ENCODE peak calls at places on chromosome 3, in nine cellular contexts. One of them, this sample, is unnamed.

GRCh38 chr3:38349684-38350359 is 3.2 kb downstream of the XYLB start:
- DNase-seq in heart left ventricle: no peak
- DNase-seq in small intestine: no peak
- DNase-seq in coronary artery: no peak
- DNase-seq in aorta: peak
- DNase-seq in A549: no peak
- DNase-seq in GM23338: no peak
- DNase-seq in endothelial cell of umbilical vein: no peak
- DNase-seq in effector memory CD4-positive, alpha-beta T cell: no peak
- DNase-seq in this sample: peak

GRCh38 chr3:130386604-130387263 is 41.3 kb downstream of the COL6A5 start:
- DNase-seq in GM23338: no peak
- DNase-seq in aorta: no peak
- DNase-seq in A549: no peak
- DNase-seq in endothelial cell of umbilical vein: peak
- DNase-seq in small intestine: no peak
- DNase-seq in effector memory CD4-positive, alpha-beta T cell: no peak
- DNase-seq in heart left ventricle: no peak
- DNase-seq in coronary artery: no peak
- DNase-seq in this sample: peak

GRCh38 chr3:194871864-194872668 is 186.4 kb downstream of the FAM43A start:
- DNase-seq in heart left ventricle: no peak
- DNase-seq in aorta: peak
- DNase-seq in small intestine: peak
- DNase-seq in coronary artery: no peak
- DNase-seq in endothelial cell of umbilical vein: no peak
- DNase-seq in A549: no peak
- DNase-seq in effector memory CD4-positive, alpha-beta T cell: no peak
- DNase-seq in GM23338: no peak
- DNase-seq in this sample: peak

GRCh38 chr3:131329774-131330173 is 51.8 kb upstream of the NUDT16 start:
- DNase-seq in A549: no peak
- DNase-seq in endothelial cell of umbilical vein: no peak
- DNase-seq in small intestine: peak
- DNase-seq in heart left ventricle: no peak
- DNase-seq in effector memory CD4-positive, alpha-beta T cell: no peak
- DNase-seq in aorta: no peak
- DNase-seq in GM23338: no peak
- DNase-seq in coronary artery: no peak
- DNase-seq in this sample: no peak

GRCh38 chr3:16056210-16056607 is 118.3 kb upstream of the GALNT15 start:
- DNase-seq in heart left ventricle: no peak
- DNase-seq in A549: no peak
- DNase-seq in GM23338: no peak
- DNase-seq in coronary artery: no peak
- DNase-seq in aorta: no peak
- DNase-seq in effector memory CD4-positive, alpha-beta T cell: no peak
- DNase-seq in small intestine: peak
- DNase-seq in endothelial cell of umbilical vein: peak
- DNase-seq in this sample: peak

GRCh38 chr3:99172736-99173657 is 271.5 kb upstream of the DCBLD2 start:
- DNase-seq in coronary artery: no peak
- DNase-seq in aorta: peak
- DNase-seq in effector memory CD4-positive, alpha-beta T cell: no peak
- DNase-seq in A549: peak
- DNase-seq in GM23338: peak
- DNase-seq in small intestine: peak
- DNase-seq in heart left ventricle: no peak
- DNase-seq in endothelial cell of umbilical vein: peak
- DNase-seq in this sample: peak

GRCh38 chr3:42500091-42500490 is 2.4 kb upstream of the VIPR1 start:
- DNase-seq in A549: no peak
- DNase-seq in small intestine: no peak
- DNase-seq in heart left ventricle: no peak
- DNase-seq in endothelial cell of umbilical vein: no peak
- DNase-seq in coronary artery: peak
- DNase-seq in aorta: peak
- DNase-seq in effector memory CD4-positive, alpha-beta T cell: no peak
- DNase-seq in GM23338: no peak
- DNase-seq in this sample: no peak

GRCh38 chr3:7289113-7289512 is 428.2 kb downstream of the GRM7 start:
- DNase-seq in coronary artery: no peak
- DNase-seq in A549: no peak
- DNase-seq in heart left ventricle: no peak
- DNase-seq in effector memory CD4-positive, alpha-beta T cell: no peak
- DNase-seq in aorta: no peak
- DNase-seq in small intestine: no peak
- DNase-seq in endothelial cell of umbilical vein: no peak
- DNase-seq in GM23338: no peak
- DNase-seq in this sample: no peak

GRCh38 chr3:126081618-126082333 is 2.1 kb downstream of the SLC41A3 start:
- DNase-seq in endothelial cell of umbilical vein: no peak
- DNase-seq in aorta: no peak
- DNase-seq in A549: peak
- DNase-seq in small intestine: peak
- DNase-seq in coronary artery: no peak
- DNase-seq in heart left ventricle: peak
- DNase-seq in GM23338: peak
- DNase-seq in effector memory CD4-positive, alpha-beta T cell: no peak
- DNase-seq in this sample: peak

GRCh38 chr3:132974086-132974485 is 64.1 kb upstream of the TMEM108 start:
- DNase-seq in endothelial cell of umbilical vein: no peak
- DNase-seq in heart left ventricle: no peak
- DNase-seq in A549: no peak
- DNase-seq in coronary artery: no peak
- DNase-seq in effector memory CD4-positive, alpha-beta T cell: no peak
- DNase-seq in GM23338: no peak
- DNase-seq in small intestine: no peak
- DNase-seq in aorta: no peak
- DNase-seq in this sample: peak

GRCh38 chr3:8968375-8968882 is 5.2 kb upstream of the RAD18 start:
- DNase-seq in endothelial cell of umbilical vein: no peak
- DNase-seq in heart left ventricle: no peak
- DNase-seq in coronary artery: no peak
- DNase-seq in A549: no peak
- DNase-seq in small intestine: peak
- DNase-seq in GM23338: no peak
- DNase-seq in aorta: no peak
- DNase-seq in effector memory CD4-positive, alpha-beta T cell: no peak
- DNase-seq in this sample: no peak

GRCh38 chr3:197006446-197006845 is 23.2 kb downstream of the MELTF start:
- DNase-seq in aorta: peak
- DNase-seq in effector memory CD4-positive, alpha-beta T cell: no peak
- DNase-seq in A549: no peak
- DNase-seq in heart left ventricle: peak
- DNase-seq in small intestine: no peak
- DNase-seq in GM23338: no peak
- DNase-seq in endothelial cell of umbilical vein: no peak
- DNase-seq in coronary artery: no peak
- DNase-seq in this sample: no peak

GRCh38 chr3:541328-541727 is 344.8 kb downstream of the CHL1 start:
- DNase-seq in endothelial cell of umbilical vein: no peak
- DNase-seq in heart left ventricle: no peak
- DNase-seq in small intestine: no peak
- DNase-seq in GM23338: peak
- DNase-seq in aorta: no peak
- DNase-seq in A549: no peak
- DNase-seq in coronary artery: no peak
- DNase-seq in effector memory CD4-positive, alpha-beta T cell: no peak
- DNase-seq in this sample: no peak

GRCh38 chr3:536417-536813 is 339.9 kb downstream of the CHL1 start:
- DNase-seq in heart left ventricle: no peak
- DNase-seq in GM23338: no peak
- DNase-seq in aorta: no peak
- DNase-seq in A549: no peak
- DNase-seq in effector memory CD4-positive, alpha-beta T cell: no peak
- DNase-seq in endothelial cell of umbilical vein: no peak
- DNase-seq in small intestine: no peak
- DNase-seq in coronary artery: no peak
- DNase-seq in this sample: no peak

GRCh38 chr3:535566-536416 is 339.2 kb downstream of the CHL1 start:
- DNase-seq in endothelial cell of umbilical vein: no peak
- DNase-seq in coronary artery: no peak
- DNase-seq in A549: no peak
- DNase-seq in heart left ventricle: peak
- DNase-seq in small intestine: no peak
- DNase-seq in GM23338: peak
- DNase-seq in aorta: peak
- DNase-seq in effector memory CD4-positive, alpha-beta T cell: no peak
- DNase-seq in this sample: no peak
- H3K4me3 ChIP-seq in endothelial cell of umbilical vein: no peak
- H3K4me3 ChIP-seq in coronary artery: peak
- H3K4me3 ChIP-seq in A549: no peak
- H3K4me3 ChIP-seq in heart left ventricle: peak
- H3K4me3 ChIP-seq in small intestine: peak
- H3K4me3 ChIP-seq in GM23338: peak
- H3K4me3 ChIP-seq in aorta: peak
- H3K4me3 ChIP-seq in effector memory CD4-positive, alpha-beta T cell: no peak
- H3K4me3 ChIP-seq in this sample: no peak

GRCh38 chr3:44554626-44555592 is at the start of gene ZKSCAN7:
- DNase-seq in endothelial cell of umbilical vein: peak
- DNase-seq in GM23338: peak
- DNase-seq in effector memory CD4-positive, alpha-beta T cell: no peak
- DNase-seq in small intestine: peak
- DNase-seq in heart left ventricle: peak
- DNase-seq in A549: no peak
- DNase-seq in coronary artery: peak
- DNase-seq in aorta: peak
- DNase-seq in this sample: peak
- H3K4me3 ChIP-seq in endothelial cell of umbilical vein: peak
- H3K4me3 ChIP-seq in GM23338: peak
- H3K4me3 ChIP-seq in effector memory CD4-positive, alpha-beta T cell: peak
- H3K4me3 ChIP-seq in small intestine: peak
- H3K4me3 ChIP-seq in heart left ventricle: peak
- H3K4me3 ChIP-seq in A549: no peak
- H3K4me3 ChIP-seq in coronary artery: peak
- H3K4me3 ChIP-seq in aorta: peak
- H3K4me3 ChIP-seq in this sample: peak

DNA sequence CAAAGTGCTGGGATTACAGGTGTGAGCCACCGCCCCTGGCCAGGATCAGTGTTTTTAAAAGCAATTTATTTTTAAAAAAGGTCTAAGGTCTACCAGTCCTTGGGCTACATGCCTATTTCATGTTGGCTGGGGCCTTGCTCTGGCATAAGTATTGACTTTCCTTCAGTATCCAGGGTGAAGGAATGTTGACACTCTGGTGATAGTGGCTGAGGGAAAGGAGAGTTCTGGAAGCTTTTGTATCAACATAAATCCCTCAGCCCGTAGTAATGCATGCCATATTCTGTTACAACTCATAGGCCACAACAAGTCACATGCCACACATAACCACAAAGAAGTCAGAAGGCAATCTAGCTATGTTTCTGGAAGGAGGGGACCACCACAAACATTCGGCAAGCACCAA is 273.9 kb downstream of the ROBO2 start:
- DNase-seq in heart left ventricle: no peak
- DNase-seq in effector memory CD4-positive, alpha-beta T cell: no peak
- DNase-seq in endothelial cell of umbilical vein: no peak
- DNase-seq in GM23338: no peak
- DNase-seq in aorta: no peak
- DNase-seq in A549: no peak
- DNase-seq in coronary artery: no peak
- DNase-seq in small intestine: no peak
- DNase-seq in this sample: no peak
- H3K4me3 ChIP-seq in heart left ventricle: no peak
- H3K4me3 ChIP-seq in effector memory CD4-positive, alpha-beta T cell: no peak
- H3K4me3 ChIP-seq in endothelial cell of umbilical vein: no peak
- H3K4me3 ChIP-seq in GM23338: no peak
- H3K4me3 ChIP-seq in aorta: no peak
- H3K4me3 ChIP-seq in A549: no peak
- H3K4me3 ChIP-seq in coronary artery: no peak
- H3K4me3 ChIP-seq in small intestine: no peak
- H3K4me3 ChIP-seq in this sample: no peak

GRCh38 chr3:56772926-56773587 is 28.7 kb downstream of the ARHGEF3 start:
- DNase-seq in heart left ventricle: no peak
- DNase-seq in endothelial cell of umbilical vein: no peak
- DNase-seq in coronary artery: no peak
- DNase-seq in small intestine: no peak
- DNase-seq in effector memory CD4-positive, alpha-beta T cell: no peak
- DNase-seq in A549: no peak
- DNase-seq in GM23338: no peak
- DNase-seq in aorta: no peak
- DNase-seq in this sample: no peak
- H3K4me3 ChIP-seq in heart left ventricle: no peak
- H3K4me3 ChIP-seq in endothelial cell of umbilical vein: no peak
- H3K4me3 ChIP-seq in coronary artery: no peak
- H3K4me3 ChIP-seq in small intestine: no peak
- H3K4me3 ChIP-seq in effector memory CD4-positive, alpha-beta T cell: no peak
- H3K4me3 ChIP-seq in A549: no peak
- H3K4me3 ChIP-seq in GM23338: no peak
- H3K4me3 ChIP-seq in aorta: no peak
- H3K4me3 ChIP-seq in this sample: no peak

This sample was measured in foreskin fibroblast.